ENCODE peak calls at places on chromosome 1, in eight cellular contexts. One of them, this sample, is unnamed.

GRCh38 chr1:112971006-112971405 is 15.0 kb upstream of the SLC16A1 start:
- DNase-seq in HL-60: no peak
- DNase-seq in T-helper 2 cell: no peak
- DNase-seq in fibroblast of the aortic adventitia: peak; percentile 13
- DNase-seq in H54: no peak
- DNase-seq in HFF-Myc: no peak
- DNase-seq in adipocyte: peak; percentile 25
- DNase-seq in NCI-H1436: no peak
- DNase-seq in this sample: no peak

GRCh38 chr1:40120128-40120527 is 23.1 kb upstream of the PPT1 start:
- DNase-seq in fibroblast of the aortic adventitia: no peak
- DNase-seq in adipocyte: no peak
- DNase-seq in NCI-H1436: no peak
- DNase-seq in H54: no peak
- DNase-seq in HFF-Myc: no peak
- DNase-seq in T-helper 2 cell: no peak
- DNase-seq in HL-60: no peak
- DNase-seq in this sample: no peak

GRCh38 chr1:151828931-151829330 is 2.7 kb downstream of the RORC start:
- DNase-seq in NCI-H1436: peak; percentile 16
- DNase-seq in HL-60: peak; percentile 33
- DNase-seq in adipocyte: peak; percentile 35
- DNase-seq in H54: no peak
- DNase-seq in HFF-Myc: no peak
- DNase-seq in fibroblast of the aortic adventitia: peak; percentile 42
- DNase-seq in T-helper 2 cell: no peak
- DNase-seq in this sample: no peak

GRCh38 chr1:55869050-55869449 is 653.9 kb upstream of the USP24 start:
- DNase-seq in HL-60: no peak
- DNase-seq in adipocyte: peak; percentile 29
- DNase-seq in T-helper 2 cell: no peak
- DNase-seq in fibroblast of the aortic adventitia: no peak
- DNase-seq in H54: no peak
- DNase-seq in NCI-H1436: no peak
- DNase-seq in HFF-Myc: no peak
- DNase-seq in this sample: no peak

GRCh38 chr1:199308349-199308846 is 669.6 kb downstream of the PTPRC start:
- DNase-seq in adipocyte: no peak
- DNase-seq in NCI-H1436: no peak
- DNase-seq in T-helper 2 cell: no peak
- DNase-seq in fibroblast of the aortic adventitia: no peak
- DNase-seq in HFF-Myc: no peak
- DNase-seq in HL-60: no peak
- DNase-seq in H54: no peak
- DNase-seq in this sample: no peak

GRCh38 chr1:64139877-64140276 is 63.5 kb upstream of the UBE2U start:
- DNase-seq in HFF-Myc: no peak
- DNase-seq in NCI-H1436: no peak
- DNase-seq in T-helper 2 cell: no peak
- DNase-seq in adipocyte: no peak
- DNase-seq in H54: no peak
- DNase-seq in HL-60: no peak
- DNase-seq in fibroblast of the aortic adventitia: no peak
- DNase-seq in this sample: no peak

GRCh38 chr1:36965301-36966159 is 68.8 kb downstream of the GRIK3 start:
- DNase-seq in T-helper 2 cell: no peak
- DNase-seq in NCI-H1436: no peak
- DNase-seq in fibroblast of the aortic adventitia: no peak
- DNase-seq in H54: no peak
- DNase-seq in adipocyte: no peak
- DNase-seq in HFF-Myc: no peak
- DNase-seq in HL-60: no peak
- DNase-seq in this sample: no peak

GRCh38 chr1:82377201-82377884 is 576.6 kb downstream of the ADGRL2 start:
- DNase-seq in HFF-Myc: no peak
- DNase-seq in T-helper 2 cell: no peak
- DNase-seq in H54: peak; percentile 23
- DNase-seq in fibroblast of the aortic adventitia: peak; percentile 12
- DNase-seq in HL-60: no peak
- DNase-seq in adipocyte: peak; percentile 75
- DNase-seq in NCI-H1436: no peak
- DNase-seq in this sample: no peak

GRCh38 chr1:202134645-202135172 is 9.8 kb downstream of the ARL8A start:
- DNase-seq in T-helper 2 cell: no peak
- DNase-seq in fibroblast of the aortic adventitia: no peak
- DNase-seq in HL-60: no peak
- DNase-seq in adipocyte: no peak
- DNase-seq in H54: no peak
- DNase-seq in HFF-Myc: no peak
- DNase-seq in NCI-H1436: no peak
- DNase-seq in this sample: no peak

GRCh38 chr1:2194898-2195673 is 514 bp upstream of the FAAP20 start:
- DNase-seq in HL-60: peak; percentile 85
- DNase-seq in fibroblast of the aortic adventitia: peak; percentile 82
- DNase-seq in NCI-H1436: peak; percentile 72
- DNase-seq in H54: peak; percentile 90
- DNase-seq in adipocyte: peak; percentile 94
- DNase-seq in T-helper 2 cell: peak; percentile 80
- DNase-seq in HFF-Myc: no peak
- DNase-seq in this sample: peak; percentile 84

GRCh38 chr1:60227581-60228252 is 154.1 kb upstream of the C1orf87 start:
- DNase-seq in T-helper 2 cell: no peak
- DNase-seq in fibroblast of the aortic adventitia: no peak
- DNase-seq in adipocyte: peak; percentile 8
- DNase-seq in H54: no peak
- DNase-seq in HFF-Myc: no peak
- DNase-seq in NCI-H1436: no peak
- DNase-seq in HL-60: no peak
- DNase-seq in this sample: no peak

GRCh38 chr1:153533689-153534201 is 2.0 kb downstream of the S100A6 start:
- DNase-seq in NCI-H1436: no peak
- DNase-seq in T-helper 2 cell: no peak
- DNase-seq in H54: peak; percentile 91
- DNase-seq in HL-60: no peak
- DNase-seq in HFF-Myc: peak; percentile 88
- DNase-seq in fibroblast of the aortic adventitia: peak; percentile 87
- DNase-seq in adipocyte: peak; percentile 75
- DNase-seq in this sample: peak; percentile 4

GRCh38 chr1:201538618-201539551 is at the start of gene NAV1:
- DNase-seq in HL-60: peak; percentile 21
- DNase-seq in NCI-H1436: peak; percentile 30
- DNase-seq in fibroblast of the aortic adventitia: peak; percentile 85
- DNase-seq in H54: peak; percentile 74
- DNase-seq in HFF-Myc: no peak
- DNase-seq in T-helper 2 cell: no peak
- DNase-seq in adipocyte: peak; percentile 84
- DNase-seq in this sample: peak; percentile 64

This sample was measured in nucleus accumbens.